ENCODE peak calls at places on chromosomes 2 and 18, in six cellular contexts. A is HCT116, S is SK-N-SH, D is HepG2, N is K562, U is GM12878. H is an unnamed sample.
A peak's percentile ranks its signal among the peaks of the same experiment; 100 is the strongest.

GRCh38 chr2:3543023-3543683 is 15.0 kb downstream of the RNASEH1 start:
- DNase-seq in A (no peak), U (no peak), S (no peak), D (no peak), N (no peak), H (no peak)

GRCh38 chr2:36918307-36918706 is 48.0 kb downstream of the STRN start:
- DNase-seq in D (no peak), A (no peak), U (no peak), N (no peak), S (no peak), H (no peak)

GRCh38 chr2:154457291-154457690 is 241.2 kb upstream of the KCNJ3 start:
- DNase-seq in N (no peak), S (no peak), U (no peak), A (no peak), D (no peak), H (no peak)

GRCh38 chr2:231512222-231512621 is 18.0 kb downstream of the NMUR1 start:
- DNase-seq in U (no peak), N (no peak), A (no peak), D (no peak), S (no peak), H (no peak)

GRCh38 chr2:161424179-161424763 is 8.2 kb downstream of the TBR1 start:
- DNase-seq in U (no peak), N (no peak), D (no peak), A (no peak), S (no peak), H (no peak)

GRCh38 chr18:44599409-44599808 is 81.3 kb upstream of the SETBP1 start:
- DNase-seq in D (no peak), N (no peak), U (no peak), S (no peak), A (no peak), H (no peak)

GRCh38 chr2:161990741-161991140 is 83.3 kb downstream of the DPP4 start:
- DNase-seq in S (no peak), A (peak; percentile 53), N (no peak), U (no peak), D (peak; percentile 62), H (no peak)

GRCh38 chr2:231294578-231295362 is 96.3 kb downstream of the ARMC9 start:
- DNase-seq in U (no peak), S (no peak), D (no peak), N (no peak), A (no peak), H (no peak)

GRCh38 chr2:647691-648231 is 29.4 kb downstream of the TMEM18 start:
- DNase-seq in N (no peak), D (no peak), U (no peak), A (no peak), S (no peak), H (no peak)

GRCh38 chr18:68735498-68736343 is 20.8 kb upstream of the TMX3 start:
- DNase-seq in S (peak; percentile 58), D (peak; percentile 28), A (peak; percentile 23), U (no peak), N (peak; percentile 19), H (peak; percentile 53)

GRCh38 chr2:190181066-190181681 is 118.6 kb upstream of the MSTN start:
- DNase-seq in D (no peak), U (no peak), S (no peak), A (no peak), N (no peak), H (no peak)

GRCh38 chr2:199911052-199911876 is at the start of gene C2orf69:
- DNase-seq in N (peak; percentile 87), U (peak; percentile 93), S (peak; percentile 95), D (peak; percentile 99), A (peak; percentile 99), H (peak; percentile 97)

GRCh38 chr2:151289972-151290335 is 486 bp upstream of the NMI start:
- DNase-seq in D (no peak), U (no peak), A (no peak), N (peak; percentile 26), S (peak; percentile 25), H (peak; percentile 23)
- TF ChIP-seq JUND in D (no peak), U (no peak), A (no peak), N (no peak), S (no peak), H (no peak)

DNA sequence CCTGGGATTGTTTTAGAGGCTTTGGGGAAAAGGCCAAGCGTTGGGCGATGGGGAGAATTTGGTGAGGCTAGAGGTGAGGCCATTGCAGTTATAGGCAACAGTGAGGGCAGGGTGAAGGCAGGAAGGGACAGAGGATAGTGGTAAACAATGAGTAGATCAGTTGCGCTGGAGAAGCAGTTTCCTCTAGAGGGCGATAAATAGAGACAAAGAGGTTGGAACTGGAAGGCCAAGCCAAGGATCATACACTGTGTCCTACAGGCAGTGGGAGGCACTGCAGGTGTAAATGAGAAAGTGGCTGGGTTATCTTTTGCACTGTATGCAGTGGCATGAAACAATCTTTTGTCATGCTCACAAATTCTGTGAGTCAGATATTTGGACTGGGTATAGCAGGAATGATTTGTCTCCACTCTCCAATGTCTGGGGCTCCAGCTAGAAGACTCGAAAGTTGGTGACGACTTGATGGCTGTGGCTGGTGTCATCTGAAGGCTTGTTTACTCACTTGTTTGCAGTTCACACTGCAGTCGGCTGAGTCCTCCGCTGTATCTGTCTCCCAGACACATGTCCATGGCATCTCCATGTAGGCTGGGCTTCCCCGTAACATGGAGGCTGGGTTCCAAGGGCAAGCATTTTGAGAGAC is 82.1 kb downstream of the TNP1 start:
- DNase-seq in A (peak; percentile 84), N (peak; percentile 74), D (peak; percentile 89), U (peak; percentile 27), S (peak; percentile 52), H (peak; percentile 83)
- TF ChIP-seq JUND in A (no peak), N (peak; percentile 61), D (no peak), U (no peak), S (no peak), H (no peak)

GRCh38 chr2:153059338-153060052 is 341.1 kb downstream of the ARL6IP6 start:
- DNase-seq in D (peak; percentile 56), N (no peak), U (no peak), S (no peak), A (peak; percentile 61), H (peak; percentile 79)
- TF ChIP-seq JUND in D (no peak), N (no peak), U (no peak), S (peak; percentile 18), A (peak; percentile 77), H (peak; percentile 36)

GRCh38 chr2:157574165-157574564 is 54.5 kb downstream of the ACVR1C start:
- DNase-seq in D (no peak), A (no peak), N (no peak), S (no peak), U (no peak), H (no peak)

GRCh38 chr2:157572725-157573124 is 55.9 kb downstream of the ACVR1C start:
- DNase-seq in A (peak; percentile 13), S (peak; percentile 33), U (no peak), D (peak; percentile 29), N (no peak), H (peak; percentile 26)
- TF ChIP-seq JUND in A (no peak), S (no peak), U (no peak), D (no peak), N (no peak), H (no peak)

DNA sequence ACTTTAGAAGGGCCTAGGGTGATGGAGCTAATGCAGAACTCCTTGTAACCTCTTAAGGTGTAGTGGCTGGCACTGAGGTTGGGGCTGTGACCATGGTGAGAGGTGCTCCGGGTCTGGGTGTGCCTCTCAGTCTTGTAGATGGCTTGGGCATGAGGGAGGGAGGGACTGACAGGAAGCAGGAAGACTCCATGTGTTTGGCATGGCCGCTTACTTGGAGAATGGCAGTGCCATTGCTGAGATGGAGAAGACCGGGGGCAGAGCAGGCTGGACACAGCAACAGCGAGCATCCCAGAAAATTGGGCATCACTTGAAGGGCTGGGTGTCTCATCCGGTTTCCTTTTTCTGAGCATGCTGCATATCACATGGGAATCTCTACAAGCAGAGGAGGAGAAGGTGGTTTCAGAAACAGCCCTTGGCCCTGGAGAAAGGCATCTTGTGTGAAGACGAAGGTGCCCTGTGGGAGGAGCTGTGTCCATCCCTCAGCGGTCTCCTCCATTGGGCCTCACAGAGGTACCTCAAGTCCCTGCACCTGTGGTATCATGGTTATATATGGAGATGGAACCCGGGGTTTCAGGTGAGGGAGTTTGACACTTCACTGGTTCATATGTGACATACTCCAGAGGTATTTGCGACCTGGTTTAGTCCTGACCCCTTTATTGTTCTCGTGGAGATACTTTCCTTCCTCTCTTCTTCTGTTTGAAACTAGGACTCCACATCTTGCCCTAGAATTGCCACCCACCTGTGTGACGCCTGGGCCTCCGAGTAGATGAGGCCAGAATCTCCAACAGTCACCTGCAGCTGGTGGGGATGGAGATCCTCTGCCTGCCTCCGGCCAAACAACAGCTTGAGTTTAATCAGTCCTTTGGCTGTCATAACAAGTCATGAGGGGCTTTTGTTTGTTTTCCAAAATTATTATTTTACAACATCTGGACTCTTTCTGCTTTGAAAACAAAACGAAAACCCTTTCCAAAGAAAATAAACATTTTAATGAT is 45.6 kb downstream of the INPP4A start:
- DNase-seq in N (no peak), S (no peak), D (no peak), U (no peak), A (no peak), H (no peak)
- TF ChIP-seq JUND in N (no peak), S (no peak), D (no peak), U (no peak), A (no peak), H (no peak)

GRCh38 chr2:10330700-10331032 is 28.0 kb downstream of the HPCAL1 start:
- DNase-seq in S (no peak), N (no peak), A (no peak), D (no peak), U (no peak), H (no peak)

GRCh38 chr2:10329880-10330699 is 27.4 kb downstream of the HPCAL1 start:
- DNase-seq in A (no peak), S (no peak), N (no peak), D (peak; percentile 78), U (no peak), H (no peak)

GRCh38 chr2:10331702-10332401 is 29.1 kb downstream of the HPCAL1 start:
- DNase-seq in A (no peak), D (no peak), N (no peak), S (no peak), U (peak; percentile 51), H (no peak)

GRCh38 chr2:10332402-10333246 is 29.9 kb downstream of the HPCAL1 start:
- DNase-seq in A (no peak), N (peak; percentile 41), D (no peak), S (no peak), U (no peak), H (no peak)

GRCh38 chr2:10331033-10331701 is 28.5 kb downstream of the HPCAL1 start:
- DNase-seq in S (no peak), N (peak; percentile 69), D (no peak), U (peak; percentile 40), A (peak; percentile 39), H (no peak)
- TF ChIP-seq JUND in S (no peak), N (no peak), D (no peak), U (no peak), A (no peak), H (no peak)

GRCh38 chr2:127695491-127696472 is 5.5 kb upstream of the SFT2D3 start:
- DNase-seq in D (no peak), N (no peak), U (no peak), S (peak; percentile 90), A (peak; percentile 27), H (no peak)

GRCh38 chr2:127700527-127701192 is 637 bp upstream of the SFT2D3 start:
- DNase-seq in A (peak; percentile 95), N (peak; percentile 93), U (peak; percentile 93), S (no peak), D (peak; percentile 84), H (peak; percentile 14)

GRCh38 chr2:127698553-127699355 is 2.5 kb upstream of the SFT2D3 start:
- DNase-seq in A (no peak), D (no peak), N (no peak), S (no peak), U (no peak), H (no peak)

GRCh38 chr2:127694986-127695385 is 6.3 kb upstream of the SFT2D3 start:
- DNase-seq in A (no peak), U (no peak), D (no peak), S (no peak), N (no peak), H (no peak)

GRCh38 chr2:127697482-127698180 is 3.7 kb upstream of the SFT2D3 start:
- DNase-seq in D (no peak), A (no peak), N (no peak), U (no peak), S (no peak), H (no peak)
- TF ChIP-seq JUND in D (no peak), A (no peak), N (no peak), U (no peak), S (no peak), H (no peak)